ENCODE peak calls at places on chromosomes 7 and 10, in five cellular contexts. V is OCI-LY7, A is spleen, M is glutamatergic neuron, X is omental fat pad. K is an unnamed sample.

GRCh38 chr7:34165927-34166550 is 260.7 kb downstream of the BMPER start:
- DNase-seq in M (no peak), A (no peak), X (no peak), V (peak), K (no peak)

GRCh38 chr7:22319424-22320403 is 37.2 kb downstream of the RAPGEF5 start:
- DNase-seq in X (no peak), V (no peak), M (no peak), A (no peak), K (no peak)

GRCh38 chr10:131701131-131701947 is 199.5 kb upstream of the PPP2R2D start:
- DNase-seq in V (no peak), A (peak), M (no peak), X (no peak), K (no peak)

GRCh38 chr7:80151274-80151665 is 16.6 kb downstream of the GNAI1 start:
- DNase-seq in V (no peak), M (no peak), X (no peak), A (no peak), K (no peak)

GRCh38 chr7:3591150-3591549 is 290.1 kb downstream of the SDK1 start:
- DNase-seq in X (no peak), A (no peak), V (no peak), M (no peak), K (no peak)

GRCh38 chr10:19658131-19658530 is 158.1 kb upstream of the PLXDC2 start:
- DNase-seq in X (no peak), V (no peak), M (no peak), A (no peak), K (no peak)

GRCh38 chr10:132885451-132886210 is 56.7 kb downstream of the CFAP46 start:
- DNase-seq in A (peak), M (no peak), X (no peak), V (no peak), K (no peak)

GRCh38 chr10:13707156-13707881 is 120.6 kb downstream of the PRPF18 start:
- DNase-seq in M (peak), X (no peak), V (no peak), A (peak), K (peak)

GRCh38 chr7:82164813-82165212 is 278.8 kb downstream of the CACNA2D1 start:
- DNase-seq in V (no peak), X (no peak), M (peak), A (no peak), K (no peak)

GRCh38 chr7:28549998-28550397 is 137.7 kb downstream of the CREB5 start:
- DNase-seq in A (no peak), X (no peak), V (no peak), M (no peak), K (no peak)

GRCh38 chr10:26029858-26030257 is 95.8 kb downstream of the MYO3A start:
- DNase-seq in A (no peak), X (no peak), V (no peak), M (no peak), K (no peak)

GRCh38 chr7:44521347-44522095 is 19.6 kb downstream of the NPC1L1 start:
- DNase-seq in X (no peak), M (no peak), A (no peak), V (no peak), K (no peak)

GRCh38 chr7:6529643-6530042 is 21.6 kb downstream of the GRID2IP start:
- DNase-seq in X (no peak), M (no peak), A (no peak), V (no peak), K (no peak)

GRCh38 chr10:33008499-33009243 is 50.6 kb upstream of the ITGB1 start:
- DNase-seq in M (peak), V (peak), A (no peak), X (peak), K (peak)

GRCh38 chr10:91229683-91230082 is 9.2 kb downstream of the PCGF5 start:
- DNase-seq in M (no peak), X (no peak), A (no peak), V (no peak), K (no peak)

GRCh38 chr10:113446739-113447138 is 106.1 kb upstream of the HABP2 start:
- DNase-seq in X (no peak), M (no peak), A (no peak), V (no peak), K (no peak)

GRCh38 chr7:138015096-138015495 is 13.2 kb upstream of the CREB3L2 start:
- DNase-seq in M (no peak), X (no peak), V (no peak), A (no peak), K (no peak)

GRCh38 chr10:45160266-45160665 is 155.1 kb downstream of the OR13A1 start:
- DNase-seq in V (no peak), X (no peak), A (no peak), M (no peak), K (no peak)

GRCh38 chr10:44752451-44753441 is 158.4 kb upstream of the TMEM72 start:
- DNase-seq in A (no peak), X (no peak), V (no peak), M (no peak), K (no peak)

GRCh38 chr10:81920213-81920829 is 45.3 kb downstream of the NRG3 start:
- DNase-seq in A (no peak), M (peak), V (peak), X (no peak), K (no peak)

GRCh38 chr7:106863216-106863997 is 1.7 kb upstream of the PIK3CG start:
- DNase-seq in M (no peak), X (no peak), A (no peak), V (no peak), K (no peak)

GRCh38 chr7:93310346-93310745 is 78.2 kb downstream of the VPS50 start:
- DNase-seq in A (no peak), X (no peak), V (no peak), M (no peak), K (no peak)

GRCh38 chr7:137476937-137477336 is 133.4 kb upstream of the PTN start:
- DNase-seq in A (no peak), M (no peak), X (no peak), V (no peak), K (no peak)

GRCh38 chr7:147249956-147250355 is 1133.4 kb downstream of the CNTNAP2 start:
- DNase-seq in A (no peak), V (no peak), X (no peak), M (no peak), K (no peak)

GRCh38 chr7:90119178-90119971 is 34.9 kb upstream of the STEAP1 start:
- DNase-seq in X (no peak), A (peak), V (no peak), M (peak), K (no peak)

GRCh38 chr7:99272476-99273045 is at the start of gene MYH16:
- DNase-seq in M (no peak), X (no peak), V (no peak), A (no peak), K (no peak)

GRCh38 chr7:131859162-131859821 is 302.9 kb upstream of the PODXL start:
- DNase-seq in A (peak), V (peak), M (peak), X (peak), K (peak)

GRCh38 chr10:109993551-109993950 is 14.2 kb upstream of the ADD3 start:
- DNase-seq in X (no peak), A (no peak), V (no peak), M (no peak), K (no peak)

GRCh38 chr7:104983620-104984539 is 30.1 kb upstream of the KMT2E start:
- DNase-seq in V (peak), X (peak), M (peak), A (peak), K (peak)

GRCh38 chr7:114422478-114423217 is 8.0 kb downstream of the FOXP2 start:
- DNase-seq in V (no peak), A (no peak), X (no peak), M (no peak), K (no peak)

GRCh38 chr7:52547301-52547920 is 488.0 kb upstream of the POM121L12 start:
- DNase-seq in A (no peak), V (no peak), M (no peak), X (no peak), K (no peak)

GRCh38 chr7:77991656-77992055 is 193.1 kb downstream of the PHTF2 start:
- DNase-seq in M (no peak), V (no peak), A (no peak), X (no peak), K (no peak)

GRCh38 chr7:156478486-156478885 is 162.1 kb upstream of the RNF32 start:
- DNase-seq in V (no peak), X (no peak), A (no peak), M (no peak), K (no peak)

GRCh38 chr10:114541081-114541833 is 116.8 kb downstream of the ABLIM1 start:
- DNase-seq in X (no peak), M (no peak), A (no peak), V (peak), K (no peak)

GRCh38 chr7:22427122-22427503 is 70.2 kb upstream of the RAPGEF5 start:
- DNase-seq in V (no peak), M (no peak), X (no peak), A (no peak), K (no peak)

GRCh38 chr7:81210092-81211064 is 291.5 kb upstream of the SEMA3C start:
- DNase-seq in X (no peak), V (no peak), A (no peak), M (no peak), K (no peak)

GRCh38 chr10:22374489-22375126 is 29.3 kb downstream of the SPAG6 start:
- DNase-seq in A (no peak), X (no peak), M (no peak), V (no peak), K (no peak)

GRCh38 chr10:62166331-62167154 is 102.1 kb downstream of the RTKN2 start:
- DNase-seq in A (no peak), X (no peak), V (peak), M (no peak), K (no peak)

DNA sequence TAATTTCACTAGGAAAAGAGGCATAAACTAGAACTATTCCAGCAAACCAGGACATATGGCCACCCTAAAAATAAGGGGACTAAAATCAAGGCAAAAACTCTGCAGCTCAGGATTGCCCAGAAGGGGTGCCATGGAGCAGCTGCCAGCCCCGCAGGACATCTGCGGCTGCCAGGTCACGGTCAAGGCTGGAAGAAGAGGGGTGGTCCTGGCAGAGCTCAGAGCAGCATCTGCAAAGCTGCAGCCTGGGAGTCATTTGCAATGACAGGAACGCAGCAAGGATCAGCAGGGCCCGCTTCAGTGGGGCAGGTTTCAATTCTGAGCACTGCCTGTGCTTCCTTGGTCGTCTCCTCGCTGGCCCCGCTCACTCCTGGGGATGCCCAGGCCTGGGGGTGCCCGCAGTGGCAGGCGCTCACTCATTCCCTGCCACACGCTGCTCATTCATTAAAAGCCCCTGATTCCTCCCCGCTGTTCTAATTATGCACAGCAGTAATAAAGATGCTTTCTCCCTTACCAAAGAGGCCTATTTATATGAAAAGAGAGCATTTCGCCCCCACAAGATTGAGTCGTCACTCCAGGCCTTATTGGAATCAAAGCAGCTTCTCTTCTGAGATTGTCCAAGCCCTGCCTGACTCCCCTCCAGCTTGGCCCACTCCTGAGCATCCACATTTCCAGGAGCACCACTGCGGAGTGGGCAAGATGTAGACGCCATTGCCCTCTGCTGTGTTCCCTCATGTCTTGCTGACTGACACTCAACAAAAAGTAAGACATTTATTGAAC is 4.6 kb downstream of the HSPA12A start:
- DNase-seq in A (no peak), X (no peak), M (peak), V (no peak), K (no peak)
- TF ChIP-seq CTCF in A (no peak), X (no peak), M (no peak), V (peak), K (no peak)

GRCh38 chr10:89242840-89243586 is 8.6 kb downstream of the LIPA start:
- DNase-seq in V (no peak), A (no peak), X (no peak), M (no peak), K (no peak)

GRCh38 chr10:89242340-89242680 is 9.3 kb downstream of the LIPA start:
- DNase-seq in M (no peak), V (no peak), A (no peak), X (no peak), K (no peak)

GRCh38 chr10:89249066-89249465 is 2.5 kb downstream of the LIPA start:
- DNase-seq in V (no peak), M (no peak), X (no peak), A (no peak), K (no peak)

GRCh38 chr10:89241491-89242339 is 9.9 kb downstream of the LIPA start:
- DNase-seq in M (peak), A (no peak), V (no peak), X (no peak), K (no peak)

DNA sequence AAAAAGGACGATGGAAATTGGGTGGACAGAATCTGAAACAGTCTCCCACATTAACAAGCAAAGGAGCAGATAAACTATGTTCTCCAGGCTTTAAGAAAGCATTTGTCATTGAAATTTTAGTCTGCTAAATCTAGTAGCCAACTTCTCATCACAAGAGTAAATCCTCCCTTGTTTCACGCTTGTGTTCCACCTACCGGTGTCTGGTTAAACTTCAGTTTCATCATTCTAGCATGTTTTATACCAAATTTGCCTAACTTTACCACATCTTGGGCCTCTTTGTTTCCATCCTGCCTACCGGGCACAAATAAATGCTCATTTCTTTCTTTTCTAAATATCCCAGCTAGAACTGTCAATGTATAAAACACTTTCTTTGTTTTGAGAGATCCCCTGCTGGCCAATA is 5.8 kb downstream of the LIPA start:
- DNase-seq in A (no peak), M (no peak), V (no peak), X (no peak), K (no peak)
- TF ChIP-seq CTCF in A (no peak), M (no peak), V (peak), X (no peak), K (no peak)

GRCh38 chr7:74656911-74657691 is 417 bp upstream of the GTF2I start:
- DNase-seq in V (peak), M (peak), X (peak), A (peak), K (peak)
- TF ChIP-seq CTCF in V (no peak), M (no peak), X (no peak), A (no peak), K (no peak)

GRCh38 chr7:1559626-1560590 is 3.9 kb upstream of the TMEM184A start:
- DNase-seq in X (no peak), V (no peak), A (no peak), M (no peak), K (no peak)

GRCh38 chr7:1558841-1559625 is 3.0 kb upstream of the TMEM184A start:
- DNase-seq in V (no peak), X (no peak), M (peak), A (no peak), K (no peak)

GRCh38 chr7:1557771-1558170 is 1.8 kb upstream of the TMEM184A start:
- DNase-seq in X (no peak), M (no peak), A (no peak), V (no peak), K (no peak)

GRCh38 chr7:1557006-1557405 is 1.0 kb upstream of the TMEM184A start:
- DNase-seq in V (no peak), X (no peak), A (no peak), M (no peak), K (no peak)

GRCh38 chr7:1558181-1558811 is 2.3 kb upstream of the TMEM184A start:
- DNase-seq in A (no peak), V (peak), M (peak), X (no peak), K (no peak)
- TF ChIP-seq CTCF in A (no peak), V (peak), M (no peak), X (no peak), K (no peak)

GRCh38 chr10:125217986-125218675 is 57.8 kb upstream of the CTBP2 start:
- DNase-seq in M (no peak), V (no peak), X (no peak), A (no peak), K (no peak)
- TF ChIP-seq CTCF in M (no peak), V (peak), X (no peak), A (no peak), K (no peak)

DNA sequence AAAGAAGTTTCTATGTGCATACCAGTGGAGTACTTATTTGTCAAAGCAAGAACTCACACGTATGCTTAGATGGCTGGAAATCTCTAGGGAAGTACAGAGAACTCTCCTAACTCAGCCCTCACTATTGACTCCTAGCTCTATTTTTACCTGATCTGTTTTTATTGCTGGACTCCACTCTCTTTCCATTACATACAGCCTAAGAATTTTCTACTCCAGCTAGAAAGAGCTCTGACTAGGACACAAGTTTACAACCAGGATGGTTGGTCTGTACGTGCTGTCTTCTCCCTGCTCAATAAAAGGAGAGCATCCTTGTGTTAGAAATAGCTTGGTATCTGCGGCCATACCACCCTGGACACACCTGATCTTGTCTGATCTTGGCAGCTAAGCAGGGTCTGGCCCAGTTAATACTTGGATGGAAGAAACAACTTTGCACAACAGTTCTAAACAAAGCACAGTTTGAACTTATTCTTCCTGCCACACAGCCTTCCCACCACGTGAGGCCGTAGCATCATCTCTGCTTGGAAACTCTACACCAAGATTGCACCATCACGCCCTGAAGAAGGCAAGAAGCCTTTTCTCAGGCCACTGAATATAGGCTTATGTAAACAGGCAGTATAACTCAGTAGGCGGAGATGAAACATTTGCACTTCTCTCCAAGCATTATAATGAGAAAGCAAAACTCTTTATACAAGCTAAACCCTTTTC is 50.7 kb downstream of the KCNMA1 start:
- DNase-seq in M (no peak), A (peak), X (no peak), V (no peak), K (no peak)
- TF ChIP-seq CTCF in M (no peak), A (no peak), X (no peak), V (no peak), K (no peak)

GRCh38 chr10:103053659-103054581 is 135.8 kb downstream of the CNNM2 start:
- DNase-seq in A (peak), M (peak), X (no peak), V (no peak), K (no peak)
- TF ChIP-seq CTCF in A (peak), M (no peak), X (no peak), V (peak), K (no peak)

DNA sequence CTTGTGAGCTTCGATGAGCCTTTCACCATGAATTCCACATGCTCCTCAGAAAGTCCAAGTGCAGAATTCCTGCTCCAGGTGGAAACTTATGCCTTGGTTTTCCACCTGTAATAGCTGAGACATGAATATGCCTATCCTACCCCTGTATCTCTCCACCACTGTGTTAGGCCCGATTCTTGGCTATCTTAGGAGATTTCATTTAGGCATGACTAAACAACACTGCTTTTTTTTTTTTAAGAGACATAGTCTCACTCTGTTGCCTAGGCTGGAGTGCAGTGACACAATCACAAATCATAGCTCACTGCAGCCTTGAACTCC is 57.2 kb downstream of the NCAPG2 start:
- DNase-seq in A (no peak), M (no peak), X (no peak), V (no peak), K (no peak)
- TF ChIP-seq CTCF in A (no peak), M (no peak), X (no peak), V (peak), K (no peak)

DNA sequence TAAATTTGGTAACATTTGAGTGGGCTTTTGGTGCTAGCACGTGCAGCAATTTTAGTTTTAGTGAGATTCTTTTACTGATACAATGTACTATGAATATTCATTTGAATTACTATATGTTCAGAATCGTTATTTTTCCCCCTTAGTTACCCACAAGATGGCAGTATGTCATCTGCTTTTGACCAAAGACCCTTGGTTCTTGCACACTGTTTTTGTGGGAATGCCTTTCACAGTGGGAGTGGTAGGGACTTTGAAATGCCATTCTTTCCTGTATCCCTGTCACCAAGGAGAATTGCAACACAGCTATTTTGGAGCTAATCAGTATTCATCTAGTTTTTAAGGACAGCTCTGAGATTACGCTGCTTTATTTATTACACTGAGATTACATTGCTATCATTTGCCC is 40.6 kb downstream of the SEC23IP start:
- DNase-seq in X (no peak), V (peak), A (no peak), M (no peak), K (no peak)
- TF ChIP-seq CTCF in X (no peak), V (peak), A (no peak), M (peak), K (peak)

K was measured in mesothelial cell of epicardium.